ENCODE peak calls at places on chromosomes 3 and 15, in eight cellular contexts. E is body of pancreas; D is GM10248; M is NCI-H1092 treated with DMSO at 0.1 percent for 48 hours; P is stimulated activated CD8-positive, alpha-beta memory T cell treated with anti-CD3 and anti-CD28 coated beads, Interleukin-12 subunit alpha, Interleukin-12 subunit beta, amount 100 ng/mL, for 4 hours; Q is glutamatergic neuron; N is fibroblast of pulmonary artery; Z is GM12865. B is an unnamed sample.

GRCh38 chr3:15822281-15822680 is 24.5 kb upstream of the ANKRD28 start:
- DNase-seq in E (no peak), D (no peak), M (no peak), P (no peak), Q (no peak), N (no peak), Z (no peak), B (no peak)

GRCh38 chr3:111073186-111073585 is 1.6 kb downstream of the NECTIN3 start:
- DNase-seq in E (no peak), D (no peak), M (no peak), P (no peak), Q (no peak), N (peak), Z (no peak), B (no peak)

GRCh38 chr3:30401971-30402370 is 204.4 kb upstream of the TGFBR2 start:
- DNase-seq in E (no peak), D (no peak), M (no peak), P (no peak), Q (no peak), N (no peak), Z (no peak), B (no peak)

GRCh38 chr3:52636673-52637072 is 49.0 kb downstream of the PBRM1 start:
- DNase-seq in E (no peak), D (no peak), M (no peak), P (no peak), Q (no peak), N (no peak), Z (no peak), B (no peak)

GRCh38 chr3:23740517-23741402 is 65.0 kb upstream of the UBE2E1 start:
- DNase-seq in E (no peak), D (peak), M (no peak), P (no peak), Q (no peak), N (peak), Z (peak), B (no peak)

GRCh38 chr3:177471733-177472480 is 274.6 kb upstream of the TBL1XR1 start:
- DNase-seq in E (no peak), D (no peak), M (no peak), P (no peak), Q (no peak), N (no peak), Z (no peak), B (no peak)

GRCh38 chr3:41162981-41163380 is 36.3 kb upstream of the CTNNB1 start:
- DNase-seq in E (no peak), D (no peak), M (no peak), P (no peak), Q (no peak), N (no peak), Z (no peak), B (no peak)

GRCh38 chr15:49863431-49864205 is 242.8 kb downstream of the DTWD1 start:
- DNase-seq in E (no peak), D (no peak), M (no peak), P (no peak), Q (no peak), N (peak), Z (no peak), B (no peak)

GRCh38 chr3:190281308-190282051 is 40.8 kb downstream of the CLDN1 start:
- DNase-seq in E (peak), D (no peak), M (no peak), P (no peak), Q (no peak), N (peak), Z (no peak), B (no peak)

GRCh38 chr3:151976211-151977050 is 103.0 kb downstream of the SUCNR1 start:
- DNase-seq in E (no peak), D (no peak), M (no peak), P (no peak), Q (no peak), N (peak), Z (peak), B (no peak)

GRCh38 chr3:106936337-106936736 is 440.9 kb upstream of the CCDC54 start:
- DNase-seq in E (no peak), D (no peak), M (no peak), P (no peak), Q (no peak), N (no peak), Z (no peak), B (no peak)

GRCh38 chr3:9142346-9142745 is 107.1 kb downstream of the SRGAP3 start:
- DNase-seq in E (no peak), D (no peak), M (peak), P (no peak), Q (no peak), N (no peak), Z (no peak), B (no peak)

GRCh38 chr3:123622766-123623165 is 37.9 kb upstream of the HACD2 start:
- DNase-seq in E (no peak), D (no peak), M (no peak), P (no peak), Q (no peak), N (no peak), Z (no peak), B (no peak)

GRCh38 chr3:147361671-147362420 is 44.5 kb downstream of the ZIC4 start:
- DNase-seq in E (peak), D (peak), M (no peak), P (no peak), Q (peak), N (peak), Z (peak), B (peak)

GRCh38 chr3:183490211-183490601 is 61.8 kb upstream of the MCF2L2 start:
- DNase-seq in E (no peak), D (no peak), M (no peak), P (no peak), Q (no peak), N (no peak), Z (no peak), B (no peak)

GRCh38 chr3:89179355-89179997 is 72.1 kb downstream of the EPHA3 start:
- DNase-seq in E (no peak), D (no peak), M (no peak), P (no peak), Q (no peak), N (no peak), Z (peak), B (peak)

GRCh38 chr15:45346381-45346780 is 32.0 kb downstream of the GATM start:
- DNase-seq in E (no peak), D (no peak), M (no peak), P (no peak), Q (no peak), N (no peak), Z (no peak), B (no peak)

GRCh38 chr3:147945968-147946519 is 536.9 kb downstream of the ZIC1 start:
- DNase-seq in E (peak), D (peak), M (no peak), P (no peak), Q (peak), N (peak), Z (peak), B (no peak)

GRCh38 chr15:73426458-73426994 is 16.4 kb upstream of the REC114 start:
- DNase-seq in E (no peak), D (no peak), M (no peak), P (no peak), Q (no peak), N (no peak), Z (peak), B (no peak)

GRCh38 chr15:100350434-100351226 is 8.9 kb upstream of the ADAMTS17 start:
- DNase-seq in E (peak), D (no peak), M (peak), P (no peak), Q (no peak), N (peak), Z (no peak), B (no peak)

GRCh38 chr3:169227911-169228310 is 435.6 kb downstream of the MECOM start:
- DNase-seq in E (no peak), D (no peak), M (no peak), P (no peak), Q (no peak), N (peak), Z (peak), B (no peak)

GRCh38 chr3:41933154-41933676 is 28.7 kb downstream of the ULK4 start:
- DNase-seq in E (no peak), D (no peak), M (no peak), P (no peak), Q (no peak), N (peak), Z (no peak), B (no peak)

GRCh38 chr3:178203650-178204049 is 332.6 kb upstream of the KCNMB2 start:
- DNase-seq in E (no peak), D (no peak), M (no peak), P (no peak), Q (no peak), N (peak), Z (no peak), B (no peak)

GRCh38 chr3:163753033-163753432 is 1325.3 kb downstream of the SI start:
- DNase-seq in E (no peak), D (no peak), M (no peak), P (no peak), Q (no peak), N (no peak), Z (no peak), B (no peak)

GRCh38 chr15:48371550-48371949 is 40.3 kb downstream of the DUT start:
- DNase-seq in E (no peak), D (no peak), M (no peak), P (no peak), Q (no peak), N (no peak), Z (no peak), B (no peak)

GRCh38 chr3:167736997-167737396 is 1.5 kb downstream of the SERPINI1 start:
- DNase-seq in E (no peak), D (no peak), M (no peak), P (no peak), Q (no peak), N (no peak), Z (no peak), B (no peak)

GRCh38 chr15:83653639-83654378 is at the start of gene ADAMTSL3:
- DNase-seq in E (peak), D (no peak), M (no peak), P (no peak), Q (peak), N (peak), Z (no peak), B (no peak)

GRCh38 chr3:42721690-42722089 is 19.1 kb upstream of the HHATL start:
- DNase-seq in E (no peak), D (no peak), M (no peak), P (no peak), Q (no peak), N (no peak), Z (no peak), B (no peak)

GRCh38 chr3:160210799-160211221 is 14.4 kb upstream of the C3orf80 start:
- DNase-seq in E (peak), D (no peak), M (no peak), P (no peak), Q (no peak), N (peak), Z (peak), B (no peak)

GRCh38 chr3:28317438-28318022 is 31.0 kb upstream of the ZCWPW2 start:
- DNase-seq in E (peak), D (peak), M (no peak), P (no peak), Q (no peak), N (peak), Z (peak), B (peak)

GRCh38 chr3:155528579-155528978 is 216.3 kb downstream of the PLCH1 start:
- DNase-seq in E (no peak), D (no peak), M (no peak), P (no peak), Q (no peak), N (no peak), Z (no peak), B (no peak)